ENCODE peak calls at places on chromosome 4, in four cellular contexts. F, Z, M and C are unnamed samples.

GRCh38 chr4:169342906-169343560 is 72.3 kb upstream of the SH3RF1 start:
- DNase-seq in F (no peak), Z (no peak), M (no peak), C (no peak)

GRCh38 chr4:87219648-87220093 is 747 bp downstream of the KLHL8 start:
- DNase-seq in F (peak; percentile 66), Z (no peak), M (no peak), C (no peak)

GRCh38 chr4:65089666-65090065 is 580.6 kb downstream of the EPHA5 start:
- DNase-seq in F (no peak), Z (no peak), M (no peak), C (no peak)

GRCh38 chr4:151259752-151260151 is 17.2 kb upstream of the PRSS48 start:
- DNase-seq in F (no peak), Z (no peak), M (no peak), C (no peak)

GRCh38 chr4:102354671-102355454 is 9.6 kb upstream of the SLC39A8 start:
- DNase-seq in F (no peak), Z (no peak), M (no peak), C (no peak)

GRCh38 chr4:95548738-95549245 is at the start of gene UNC5C:
- DNase-seq in F (no peak), Z (peak; percentile 82), M (no peak), C (no peak)

GRCh38 chr4:183348706-183349659 is 26.8 kb upstream of the CLDN24 start:
- DNase-seq in F (peak; percentile 83), Z (no peak), M (no peak), C (no peak)

GRCh38 chr4:141636771-141637460 is 533 bp downstream of the IL15 start:
- DNase-seq in F (no peak), Z (peak; percentile 81), M (peak; percentile 3), C (no peak)

GRCh38 chr4:89242864-89243740 is 64.5 kb downstream of the GPRIN3 start:
- DNase-seq in F (no peak), Z (no peak), M (no peak), C (no peak)

GRCh38 chr4:15963001-15963451 is at the start of gene FGFBP2:
- DNase-seq in F (peak; percentile 8), Z (peak; percentile 75), M (no peak), C (no peak)

DNA sequence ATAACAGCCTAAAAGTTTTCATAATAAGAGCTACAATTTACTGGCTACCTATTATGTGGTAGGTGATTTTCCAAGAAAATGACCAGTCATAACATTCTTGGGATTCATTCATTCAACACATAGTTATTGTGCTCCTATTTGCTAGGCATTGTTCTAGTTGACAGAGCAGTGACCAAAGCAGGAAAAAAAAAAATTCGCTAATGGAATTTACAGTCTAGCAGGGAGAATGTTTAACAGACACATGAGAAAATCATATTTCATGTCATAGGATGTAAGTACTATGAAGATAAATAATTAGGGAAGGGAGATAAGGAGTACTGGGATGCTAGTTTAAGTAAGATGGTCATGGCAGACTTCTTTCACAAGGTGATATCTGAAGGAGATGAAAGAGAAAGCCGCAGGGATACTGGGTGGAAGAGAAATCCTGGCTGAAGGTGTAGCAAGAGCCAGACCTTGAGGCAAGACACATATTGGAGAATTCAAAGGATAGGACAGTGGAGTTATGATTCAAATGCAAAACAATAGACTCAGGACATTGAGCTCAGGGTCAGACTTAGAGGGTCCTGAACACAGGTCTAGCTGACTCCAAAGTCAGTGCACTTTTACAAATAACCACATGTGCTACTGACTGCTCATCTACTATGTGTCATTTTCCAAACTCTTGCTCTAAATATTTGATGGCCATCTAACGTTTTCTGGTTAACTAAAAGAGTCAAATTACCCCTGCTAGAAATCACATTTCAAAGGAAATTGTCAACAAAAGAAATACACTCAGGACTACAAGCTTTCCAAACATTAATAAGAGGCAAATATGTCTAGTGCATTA is 20.4 kb downstream of the SPCS3 start:
- DNase-seq in F (no peak), Z (peak; percentile 5), M (no peak), C (no peak)
- TF ChIP-seq NRF1 in F (no peak), Z (no peak), M (no peak), C (no peak)

GRCh38 chr4:104592894-104593470 is 98.3 kb upstream of the CXXC4 start:
- DNase-seq in F (no peak), Z (no peak), M (no peak), C (no peak)

GRCh38 chr4:104591505-104591904 is 96.8 kb upstream of the CXXC4 start:
- DNase-seq in F (no peak), Z (no peak), M (peak; percentile 56), C (no peak)

GRCh38 chr4:104589264-104589868 is 94.7 kb upstream of the CXXC4 start:
- DNase-seq in F (no peak), Z (no peak), M (no peak), C (no peak)
- TF ChIP-seq NRF1 in F (no peak), Z (no peak), M (no peak), C (no peak)

DNA sequence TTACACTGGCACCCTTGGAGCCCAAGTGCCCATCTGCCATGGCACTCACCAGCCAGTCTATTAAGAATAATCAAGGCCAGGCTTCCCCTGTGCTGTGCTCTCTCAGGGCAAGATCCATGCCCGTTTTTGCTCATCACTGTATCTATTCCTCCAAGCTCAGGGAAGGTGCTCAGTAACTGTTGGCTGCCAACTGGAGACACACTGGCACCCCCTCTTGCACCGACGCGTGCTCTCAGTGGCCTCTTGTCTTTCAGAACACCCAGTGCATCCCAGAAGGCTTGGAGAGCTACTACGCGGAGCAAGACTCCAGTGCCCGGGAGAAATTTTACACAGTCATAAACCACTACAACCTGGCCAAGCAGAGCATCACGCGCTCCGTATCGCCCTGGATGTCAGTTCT is 30.1 kb downstream of the NSG1 start:
- DNase-seq in F (no peak), Z (no peak), M (no peak), C (no peak)
- TF ChIP-seq NRF1 in F (no peak), Z (no peak), M (no peak), C (no peak)

GRCh38 chr4:21769404-21770147 is 179.0 kb downstream of the KCNIP4 start:
- DNase-seq in F (no peak), Z (no peak), M (no peak), C (no peak)
- TF ChIP-seq NRF1 in F (no peak), Z (no peak), M (no peak), C (no peak)

GRCh38 chr4:56871357-56871993 is 36.2 kb upstream of the REST start:
- DNase-seq in F (no peak), Z (peak; percentile 69), M (no peak), C (no peak)

GRCh38 chr4:56874918-56875317 is 32.8 kb upstream of the REST start:
- DNase-seq in F (no peak), Z (no peak), M (no peak), C (no peak)

GRCh38 chr4:56874166-56874565 is 33.5 kb upstream of the REST start:
- DNase-seq in F (peak; percentile 18), Z (no peak), M (peak; percentile 33), C (no peak)

GRCh38 chr4:56876264-56876663 is 31.4 kb upstream of the REST start:
- DNase-seq in F (no peak), Z (no peak), M (no peak), C (no peak)

GRCh38 chr4:56870927-56871326 is 36.8 kb upstream of the REST start:
- DNase-seq in F (no peak), Z (peak; percentile 67), M (no peak), C (no peak)
- TF ChIP-seq NRF1 in F (no peak), Z (no peak), M (no peak), C (no peak)